ENCODE peak calls at places on chromosome 13, in four cellular contexts. F is GM13977, D is left cardiac atrium, E is EL. J is an unnamed sample.

GRCh38 chr13:87798536-87798935 is 127.4 kb downstream of the SLITRK5 start:
- DNase-seq in E (no peak), F (no peak), D (no peak), J (no peak)

GRCh38 chr13:65597839-65598818 is 1632.0 kb downstream of the PCDH9 start:
- DNase-seq in F (no peak), E (peak; percentile 82), D (no peak), J (no peak)

GRCh38 chr13:43879323-43880181 is at the start of the genes CCDC122 and LACC1:
- DNase-seq in E (peak; percentile 81), D (peak; percentile 91), F (peak; percentile 88), J (peak; percentile 98)

GRCh38 chr13:36919833-36920611 is at the start of gene SMAD9:
- DNase-seq in D (peak; percentile 89), F (peak; percentile 71), E (peak; percentile 65), J (peak; percentile 95)

GRCh38 chr13:28558567-28558966 is 63.6 kb upstream of the FLT1 start:
- DNase-seq in E (no peak), F (no peak), D (peak; percentile 48), J (no peak)

GRCh38 chr13:64855506-64855905 is 2374.6 kb downstream of the PCDH9 start:
- DNase-seq in F (no peak), D (no peak), E (peak; percentile 45), J (no peak)

GRCh38 chr13:113754242-113754641 is 4.8 kb upstream of the TMEM255B start:
- DNase-seq in D (no peak), E (no peak), F (no peak), J (peak; percentile 18)

GRCh38 chr13:73832203-73832602 is 302.0 kb downstream of the KLF12 start:
- DNase-seq in D (no peak), F (no peak), E (no peak), J (no peak)

GRCh38 chr13:111152836-111153235 is 37.7 kb downstream of the ARHGEF7 start:
- DNase-seq in D (no peak), F (no peak), E (no peak), J (no peak)

GRCh38 chr13:24459234-24459633 is 53.3 kb downstream of the PARP4 start:
- DNase-seq in D (no peak), E (peak; percentile 39), F (peak; percentile 65), J (peak; percentile 71)

GRCh38 chr13:100234524-100235136 is 145.7 kb downstream of the PCCA start:
- DNase-seq in E (peak; percentile 12), D (no peak), F (no peak), J (peak; percentile 58)

GRCh38 chr13:91078093-91078679 is 269.3 kb upstream of the MIR17HG start:
- DNase-seq in F (peak; percentile 12), E (no peak), D (no peak), J (no peak)

J was measured in osteoblast.